ENCODE peak calls at places on chromosome 11, in eight cellular contexts. One of them, this sample, is unnamed.

GRCh38 chr11:72661486-72661885 is 12.7 kb downstream of the PDE2A start:
- DNase-seq in upper lobe of left lung: no peak
- DNase-seq in A549: no peak
- DNase-seq in tibial nerve: no peak
- DNase-seq in HepG2: no peak
- DNase-seq in sigmoid colon: no peak
- DNase-seq in stomach: no peak
- DNase-seq in K562: no peak
- DNase-seq in this sample: no peak

GRCh38 chr11:59224419-59224928 is 11.7 kb upstream of the MPEG1 start:
- DNase-seq in upper lobe of left lung: no peak
- DNase-seq in A549: no peak
- DNase-seq in tibial nerve: no peak
- DNase-seq in HepG2: no peak
- DNase-seq in sigmoid colon: peak; percentile 73
- DNase-seq in stomach: no peak
- DNase-seq in K562: no peak
- DNase-seq in this sample: no peak

GRCh38 chr11:1194231-1194976 is 28.5 kb upstream of the MUC5B start:
- DNase-seq in upper lobe of left lung: peak; percentile 78
- DNase-seq in A549: no peak
- DNase-seq in tibial nerve: no peak
- DNase-seq in HepG2: no peak
- DNase-seq in sigmoid colon: peak; percentile 57
- DNase-seq in stomach: peak; percentile 25
- DNase-seq in K562: no peak
- DNase-seq in this sample: peak; percentile 6

GRCh38 chr11:1287928-1288327 is 21.5 kb downstream of the TOLLIP start:
- DNase-seq in upper lobe of left lung: peak; percentile 37
- DNase-seq in A549: no peak
- DNase-seq in tibial nerve: no peak
- DNase-seq in HepG2: no peak
- DNase-seq in sigmoid colon: no peak
- DNase-seq in stomach: no peak
- DNase-seq in K562: no peak
- DNase-seq in this sample: no peak

GRCh38 chr11:7969756-7970646 is 4.8 kb upstream of the NLRP10 start:
- DNase-seq in upper lobe of left lung: no peak
- DNase-seq in A549: no peak
- DNase-seq in tibial nerve: no peak
- DNase-seq in HepG2: no peak
- DNase-seq in sigmoid colon: no peak
- DNase-seq in stomach: no peak
- DNase-seq in K562: no peak
- DNase-seq in this sample: no peak

GRCh38 chr11:102457865-102458264 is 5.3 kb upstream of the TMEM123 start:
- DNase-seq in upper lobe of left lung: no peak
- DNase-seq in A549: no peak
- DNase-seq in tibial nerve: no peak
- DNase-seq in HepG2: no peak
- DNase-seq in sigmoid colon: no peak
- DNase-seq in stomach: no peak
- DNase-seq in K562: no peak
- DNase-seq in this sample: no peak

GRCh38 chr11:9250139-9250582 is 15.0 kb downstream of the DENND5A start:
- DNase-seq in upper lobe of left lung: no peak
- DNase-seq in A549: no peak
- DNase-seq in tibial nerve: no peak
- DNase-seq in HepG2: no peak
- DNase-seq in sigmoid colon: no peak
- DNase-seq in stomach: no peak
- DNase-seq in K562: no peak
- DNase-seq in this sample: no peak

GRCh38 chr11:118898400-118899295 is 15.0 kb downstream of the CXCR5 start:
- DNase-seq in upper lobe of left lung: peak; percentile 79
- DNase-seq in A549: no peak
- DNase-seq in tibial nerve: no peak
- DNase-seq in HepG2: no peak
- DNase-seq in sigmoid colon: peak; percentile 67
- DNase-seq in stomach: no peak
- DNase-seq in K562: no peak
- DNase-seq in this sample: peak; percentile 6

GRCh38 chr11:29300441-29300840 is 716.4 kb downstream of the KCNA4 start:
- DNase-seq in upper lobe of left lung: no peak
- DNase-seq in A549: no peak
- DNase-seq in tibial nerve: no peak
- DNase-seq in HepG2: no peak
- DNase-seq in sigmoid colon: no peak
- DNase-seq in stomach: no peak
- DNase-seq in K562: no peak
- DNase-seq in this sample: no peak

GRCh38 chr11:75199412-75199955 is 41.1 kb upstream of the TPBGL start:
- DNase-seq in upper lobe of left lung: no peak
- DNase-seq in A549: no peak
- DNase-seq in tibial nerve: no peak
- DNase-seq in HepG2: no peak
- DNase-seq in sigmoid colon: peak; percentile 50
- DNase-seq in stomach: no peak
- DNase-seq in K562: no peak
- DNase-seq in this sample: no peak

GRCh38 chr11:2137202-2138071 is 1.8 kb downstream of the IGF2 start:
- DNase-seq in upper lobe of left lung: peak; percentile 84
- DNase-seq in A549: peak; percentile 76
- DNase-seq in tibial nerve: peak; percentile 37
- DNase-seq in HepG2: peak; percentile 80
- DNase-seq in sigmoid colon: no peak
- DNase-seq in stomach: peak; percentile 61
- DNase-seq in K562: peak; percentile 80
- DNase-seq in this sample: peak; percentile 34

GRCh38 chr11:19956228-19956627 is 204.0 kb downstream of the DBX1 start:
- DNase-seq in upper lobe of left lung: no peak
- DNase-seq in A549: no peak
- DNase-seq in tibial nerve: no peak
- DNase-seq in HepG2: no peak
- DNase-seq in sigmoid colon: no peak
- DNase-seq in stomach: no peak
- DNase-seq in K562: no peak
- DNase-seq in this sample: no peak

GRCh38 chr11:1422481-1422880 is 32.7 kb downstream of the BRSK2 start:
- DNase-seq in upper lobe of left lung: peak; percentile 39
- DNase-seq in A549: peak; percentile 43
- DNase-seq in tibial nerve: no peak
- DNase-seq in HepG2: no peak
- DNase-seq in sigmoid colon: no peak
- DNase-seq in stomach: no peak
- DNase-seq in K562: peak; percentile 39
- DNase-seq in this sample: no peak

GRCh38 chr11:79201637-79202347 is 239.0 kb downstream of the TENM4 start:
- DNase-seq in upper lobe of left lung: no peak
- DNase-seq in A549: no peak
- DNase-seq in tibial nerve: no peak
- DNase-seq in HepG2: no peak
- DNase-seq in sigmoid colon: no peak
- DNase-seq in stomach: no peak
- DNase-seq in K562: no peak
- DNase-seq in this sample: no peak

GRCh38 chr11:24516658-24517057 is 19.8 kb downstream of the LUZP2 start:
- DNase-seq in upper lobe of left lung: no peak
- DNase-seq in A549: no peak
- DNase-seq in tibial nerve: no peak
- DNase-seq in HepG2: no peak
- DNase-seq in sigmoid colon: no peak
- DNase-seq in stomach: no peak
- DNase-seq in K562: no peak
- DNase-seq in this sample: no peak

GRCh38 chr11:64866173-64866491 is 12.3 kb downstream of the EHD1 start:
- DNase-seq in upper lobe of left lung: no peak
- DNase-seq in A549: no peak
- DNase-seq in tibial nerve: no peak
- DNase-seq in HepG2: no peak
- DNase-seq in sigmoid colon: no peak
- DNase-seq in stomach: no peak
- DNase-seq in K562: no peak
- DNase-seq in this sample: no peak

GRCh38 chr11:64864473-64865285 is 13.7 kb downstream of the EHD1 start:
- DNase-seq in upper lobe of left lung: peak; percentile 85
- DNase-seq in A549: no peak
- DNase-seq in tibial nerve: peak; percentile 51
- DNase-seq in HepG2: no peak
- DNase-seq in sigmoid colon: peak; percentile 94
- DNase-seq in stomach: no peak
- DNase-seq in K562: peak; percentile 34
- DNase-seq in this sample: peak; percentile 66

GRCh38 chr11:64864135-64864472 is 14.3 kb downstream of the EHD1 start:
- DNase-seq in upper lobe of left lung: no peak
- DNase-seq in A549: no peak
- DNase-seq in tibial nerve: no peak
- DNase-seq in HepG2: no peak
- DNase-seq in sigmoid colon: no peak
- DNase-seq in stomach: no peak
- DNase-seq in K562: no peak
- DNase-seq in this sample: no peak

GRCh38 chr11:64863381-64864060 is 14.9 kb downstream of the EHD1 start:
- DNase-seq in upper lobe of left lung: no peak
- DNase-seq in A549: no peak
- DNase-seq in tibial nerve: no peak
- DNase-seq in HepG2: no peak
- DNase-seq in sigmoid colon: peak; percentile 81
- DNase-seq in stomach: no peak
- DNase-seq in K562: no peak
- DNase-seq in this sample: no peak

DNA sequence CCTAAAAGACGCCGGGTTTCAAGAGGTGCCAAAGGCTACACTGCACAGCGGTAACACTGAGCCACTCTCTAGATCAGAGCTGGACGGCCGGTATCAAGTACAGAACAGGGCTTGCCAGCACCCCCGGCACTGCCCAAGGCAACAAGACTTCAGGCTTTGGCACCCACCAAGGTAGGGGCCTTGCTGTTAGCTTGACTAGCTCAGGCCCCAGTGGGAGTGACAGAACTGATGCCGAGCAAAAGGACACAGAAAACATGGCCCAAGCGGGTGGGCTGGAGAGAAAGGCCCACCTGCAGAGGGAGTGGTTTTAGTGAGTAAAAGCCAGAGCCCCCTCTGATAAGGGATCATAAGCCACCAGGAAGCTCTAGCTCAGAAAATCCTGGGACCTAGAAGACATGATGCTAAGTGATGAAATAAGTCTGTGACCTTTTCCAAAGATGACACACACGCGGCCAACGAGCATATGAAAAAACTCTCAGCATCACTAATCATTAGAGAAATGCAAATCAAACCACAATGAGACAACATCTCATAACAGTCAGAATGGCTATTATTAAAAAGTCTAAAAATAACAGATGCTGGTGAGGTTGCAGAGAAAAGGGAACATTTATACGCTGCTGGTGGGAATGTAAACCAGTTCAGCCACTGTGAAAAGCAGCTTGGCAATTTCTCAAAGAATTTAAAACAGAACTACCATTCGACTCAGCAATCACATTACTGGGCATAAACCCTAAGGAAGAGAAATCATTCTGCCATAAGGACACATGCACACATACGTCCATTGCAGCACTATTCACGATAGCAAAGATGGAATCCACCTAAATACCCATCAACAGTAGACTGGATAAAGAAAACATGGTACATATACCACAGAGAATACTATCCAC is 12.9 kb downstream of the EHD1 start:
- DNase-seq in upper lobe of left lung: no peak
- DNase-seq in A549: no peak
- DNase-seq in tibial nerve: no peak
- DNase-seq in HepG2: no peak
- DNase-seq in sigmoid colon: no peak
- DNase-seq in stomach: no peak
- DNase-seq in K562: no peak
- DNase-seq in this sample: no peak
- TF ChIP-seq EP300 in upper lobe of left lung: no peak
- TF ChIP-seq EP300 in A549: no peak
- TF ChIP-seq EP300 in tibial nerve: no peak
- TF ChIP-seq EP300 in HepG2: no peak
- TF ChIP-seq EP300 in sigmoid colon: peak; percentile 38
- TF ChIP-seq EP300 in stomach: no peak
- TF ChIP-seq EP300 in K562: no peak
- TF ChIP-seq EP300 in this sample: no peak

DNA sequence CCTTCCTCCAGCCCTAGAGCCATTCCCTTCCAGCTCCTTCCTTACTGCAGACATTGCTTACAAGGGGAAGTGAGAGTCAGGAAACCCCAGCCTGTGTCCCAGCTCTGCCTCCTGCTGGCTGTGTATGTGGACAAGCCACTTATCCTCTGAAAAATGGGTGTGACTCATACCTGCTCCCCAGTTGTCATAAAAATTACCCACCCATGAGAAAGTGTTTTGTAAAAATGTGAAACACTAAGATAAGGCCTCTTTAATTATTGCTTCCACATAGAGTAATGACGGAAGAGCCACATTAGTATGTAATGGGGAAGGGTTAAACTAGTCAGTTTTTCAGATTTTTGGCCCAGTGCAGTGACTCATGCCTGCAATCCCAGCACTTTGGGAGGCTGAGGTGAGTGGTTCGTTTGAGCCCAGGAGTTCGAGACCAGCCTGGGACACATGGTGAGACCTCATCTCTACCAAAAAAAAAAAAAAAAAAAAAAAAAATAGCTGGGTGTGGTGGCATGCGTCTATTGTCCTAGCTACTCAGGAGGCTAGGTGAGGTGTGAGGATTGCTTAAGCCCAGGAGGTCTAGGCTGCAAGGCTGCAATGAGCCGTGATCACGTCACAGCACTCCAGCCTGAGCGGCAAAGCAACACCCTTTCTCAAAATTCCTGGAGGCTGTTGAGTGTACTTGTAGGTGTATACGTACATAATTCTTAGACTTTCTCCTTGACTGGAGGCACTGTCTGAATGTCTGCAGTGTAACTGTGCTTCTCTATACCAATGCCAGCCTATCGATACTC is 84.9 kb downstream of the CTTN start:
- DNase-seq in upper lobe of left lung: no peak
- DNase-seq in A549: peak; percentile 54
- DNase-seq in tibial nerve: no peak
- DNase-seq in HepG2: no peak
- DNase-seq in sigmoid colon: no peak
- DNase-seq in stomach: peak; percentile 39
- DNase-seq in K562: peak; percentile 70
- DNase-seq in this sample: peak; percentile 28
- TF ChIP-seq CTCF in upper lobe of left lung: peak; percentile 13
- TF ChIP-seq CTCF in A549: peak; percentile 12
- TF ChIP-seq CTCF in tibial nerve: peak; percentile 18
- TF ChIP-seq CTCF in HepG2: peak; percentile 28
- TF ChIP-seq CTCF in sigmoid colon: peak; percentile 27
- TF ChIP-seq CTCF in stomach: no peak
- TF ChIP-seq CTCF in K562: peak; percentile 67
- TF ChIP-seq CTCF in this sample: no peak

GRCh38 chr11:68160100-68160695 is 39.0 kb upstream of the CHKA start:
- DNase-seq in upper lobe of left lung: no peak
- DNase-seq in A549: no peak
- DNase-seq in tibial nerve: no peak
- DNase-seq in HepG2: no peak
- DNase-seq in sigmoid colon: no peak
- DNase-seq in stomach: no peak
- DNase-seq in K562: no peak
- DNase-seq in this sample: no peak
- TF ChIP-seq EP300 in upper lobe of left lung: no peak
- TF ChIP-seq EP300 in A549: no peak
- TF ChIP-seq EP300 in tibial nerve: no peak
- TF ChIP-seq EP300 in HepG2: no peak
- TF ChIP-seq EP300 in sigmoid colon: no peak
- TF ChIP-seq EP300 in stomach: no peak
- TF ChIP-seq EP300 in K562: no peak
- TF ChIP-seq EP300 in this sample: no peak

GRCh38 chr11:17770917-17771316 is 36.3 kb downstream of the KCNC1 start:
- DNase-seq in upper lobe of left lung: no peak
- DNase-seq in A549: no peak
- DNase-seq in tibial nerve: no peak
- DNase-seq in HepG2: no peak
- DNase-seq in sigmoid colon: no peak
- DNase-seq in stomach: no peak
- DNase-seq in K562: no peak
- DNase-seq in this sample: no peak
- TF ChIP-seq CTCF in upper lobe of left lung: no peak
- TF ChIP-seq CTCF in A549: no peak
- TF ChIP-seq CTCF in tibial nerve: no peak
- TF ChIP-seq CTCF in HepG2: peak; percentile 61
- TF ChIP-seq CTCF in sigmoid colon: no peak
- TF ChIP-seq CTCF in stomach: no peak
- TF ChIP-seq CTCF in K562: no peak
- TF ChIP-seq CTCF in this sample: no peak